ENCODE peak calls at places on chromosome 18, in six cellular contexts. H is prostate gland, Y is IMR-90, Z is transverse colon, K is cardiac fibroblast, C is choroid plexus epithelial cell. L is an unnamed sample.

GRCh38 chr18:43661570-43661969 is 384.3 kb upstream of the SYT4 start:
- DNase-seq in H (no peak), Y (peak), Z (no peak), K (peak), C (peak), L (no peak)

GRCh38 chr18:37537868-37538525 is 27.6 kb downstream of the CELF4 start:
- DNase-seq in H (peak), Y (peak), Z (peak), K (peak), C (peak), L (peak)

GRCh38 chr18:68215931-68216330 is 499.0 kb downstream of the TMX3 start:
- DNase-seq in H (no peak), Y (peak), Z (no peak), K (peak), C (peak), L (peak)

GRCh38 chr18:67618061-67618460 is 101.5 kb upstream of the DSEL start:
- DNase-seq in H (no peak), Y (no peak), Z (no peak), K (no peak), C (no peak), L (no peak)

GRCh38 chr18:49677762-49678398 is 116.0 kb downstream of the LIPG start:
- DNase-seq in H (no peak), Y (no peak), Z (peak), K (no peak), C (no peak), L (no peak)

GRCh38 chr18:73120626-73121025 is 252.8 kb upstream of the NETO1 start:
- DNase-seq in H (no peak), Y (no peak), Z (no peak), K (no peak), C (no peak), L (no peak)

GRCh38 chr18:13572721-13573120 is 153.6 kb downstream of the FAM210A start:
- DNase-seq in H (no peak), Y (no peak), Z (no peak), K (no peak), C (no peak), L (no peak)

GRCh38 chr18:55421612-55422381 is 166.2 kb downstream of the TCF4 start:
- DNase-seq in H (peak), Y (no peak), Z (no peak), K (peak), C (no peak), L (no peak)

GRCh38 chr18:46676162-46676830 is 19.3 kb upstream of the LOXHD1 start:
- DNase-seq in H (no peak), Y (no peak), Z (no peak), K (no peak), C (peak), L (no peak)

GRCh38 chr18:10010611-10011015 is 96.8 kb downstream of the VAPA start:
- DNase-seq in H (peak), Y (peak), Z (peak), K (peak), C (peak), L (peak)

GRCh38 chr18:62586781-62587487 is 64.1 kb downstream of the ZCCHC2 start:
- DNase-seq in H (no peak), Y (no peak), Z (no peak), K (no peak), C (no peak), L (no peak)

GRCh38 chr18:31741096-31741735 is 19.5 kb downstream of the SLC25A52 start:
- DNase-seq in H (peak), Y (peak), Z (peak), K (peak), C (peak), L (peak)

GRCh38 chr18:37282386-37283037 is 283.1 kb downstream of the CELF4 start:
- DNase-seq in H (no peak), Y (no peak), Z (no peak), K (no peak), C (no peak), L (no peak)

GRCh38 chr18:74550886-74551285 is 16.6 kb downstream of the CNDP1 start:
- DNase-seq in H (no peak), Y (no peak), Z (no peak), K (no peak), C (no peak), L (no peak)

GRCh38 chr18:68874361-68874760 is 76.5 kb downstream of the CCDC102B start:
- DNase-seq in H (no peak), Y (peak), Z (no peak), K (peak), C (peak), L (no peak)

GRCh38 chr18:79123948-79124347 is 54.8 kb downstream of the ATP9B start:
- DNase-seq in H (no peak), Y (peak), Z (no peak), K (no peak), C (no peak), L (no peak)

GRCh38 chr18:48060947-48061346 is 130.5 kb upstream of the SMAD2 start:
- DNase-seq in H (no peak), Y (no peak), Z (no peak), K (no peak), C (no peak), L (no peak)

GRCh38 chr18:44185981-44186380 is 494.7 kb upstream of the SETBP1 start:
- DNase-seq in H (no peak), Y (no peak), Z (no peak), K (no peak), C (peak), L (no peak)

DNA sequence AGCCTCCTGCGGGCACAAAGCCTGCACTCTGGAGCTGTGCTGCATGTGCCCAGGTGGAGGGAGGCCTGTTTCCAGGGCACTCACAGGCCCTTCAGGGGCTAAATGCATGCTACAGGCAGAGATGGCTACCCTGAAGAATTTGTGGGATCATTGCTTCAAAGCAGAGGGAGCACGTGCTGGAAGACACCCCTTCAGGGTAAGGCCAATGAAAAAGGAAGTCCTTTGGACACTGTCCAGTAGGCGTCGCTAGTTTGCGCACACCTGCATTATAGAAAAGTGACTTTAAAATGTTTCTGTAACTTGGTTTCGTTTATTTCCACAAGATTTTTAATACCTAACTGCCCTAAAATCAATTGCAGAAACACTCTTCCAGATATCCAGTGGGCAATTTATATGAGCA is 325.3 kb downstream of the ZNF516 start:
- DNase-seq in H (no peak), Y (no peak), Z (no peak), K (no peak), C (no peak), L (no peak)
- TF ChIP-seq CTCF in H (no peak), Y (no peak), Z (no peak), K (no peak), C (no peak), L (no peak)

GRCh38 chr18:58335223-58335622 is 291.2 kb downstream of the NEDD4L start:
- DNase-seq in H (no peak), Y (no peak), Z (no peak), K (no peak), C (no peak), L (no peak)

GRCh38 chr18:58337285-58337684 is 291.6 kb downstream of the ALPK2 start:
- DNase-seq in H (no peak), Y (no peak), Z (no peak), K (no peak), C (no peak), L (no peak)

GRCh38 chr18:58336605-58337004 is 292.3 kb downstream of the ALPK2 start:
- DNase-seq in H (no peak), Y (peak), Z (no peak), K (no peak), C (peak), L (no peak)

GRCh38 chr18:58334061-58334460 is 290.0 kb downstream of the NEDD4L start:
- DNase-seq in H (no peak), Y (no peak), Z (no peak), K (no peak), C (no peak), L (no peak)

GRCh38 chr18:58335821-58336220 is 291.8 kb downstream of the NEDD4L start:
- DNase-seq in H (no peak), Y (no peak), Z (no peak), K (no peak), C (no peak), L (no peak)
- TF ChIP-seq CTCF in H (no peak), Y (peak), Z (no peak), K (peak), C (peak), L (peak)

GRCh38 chr18:8883409-8883668 is 178.0 kb downstream of the MTCL1 start:
- DNase-seq in H (no peak), Y (no peak), Z (no peak), K (no peak), C (no peak), L (no peak)

GRCh38 chr18:8881103-8881502 is 175.7 kb downstream of the MTCL1 start:
- DNase-seq in H (no peak), Y (no peak), Z (no peak), K (no peak), C (no peak), L (no peak)

GRCh38 chr18:8876887-8877286 is 171.5 kb downstream of the MTCL1 start:
- DNase-seq in H (no peak), Y (no peak), Z (no peak), K (no peak), C (no peak), L (no peak)

DNA sequence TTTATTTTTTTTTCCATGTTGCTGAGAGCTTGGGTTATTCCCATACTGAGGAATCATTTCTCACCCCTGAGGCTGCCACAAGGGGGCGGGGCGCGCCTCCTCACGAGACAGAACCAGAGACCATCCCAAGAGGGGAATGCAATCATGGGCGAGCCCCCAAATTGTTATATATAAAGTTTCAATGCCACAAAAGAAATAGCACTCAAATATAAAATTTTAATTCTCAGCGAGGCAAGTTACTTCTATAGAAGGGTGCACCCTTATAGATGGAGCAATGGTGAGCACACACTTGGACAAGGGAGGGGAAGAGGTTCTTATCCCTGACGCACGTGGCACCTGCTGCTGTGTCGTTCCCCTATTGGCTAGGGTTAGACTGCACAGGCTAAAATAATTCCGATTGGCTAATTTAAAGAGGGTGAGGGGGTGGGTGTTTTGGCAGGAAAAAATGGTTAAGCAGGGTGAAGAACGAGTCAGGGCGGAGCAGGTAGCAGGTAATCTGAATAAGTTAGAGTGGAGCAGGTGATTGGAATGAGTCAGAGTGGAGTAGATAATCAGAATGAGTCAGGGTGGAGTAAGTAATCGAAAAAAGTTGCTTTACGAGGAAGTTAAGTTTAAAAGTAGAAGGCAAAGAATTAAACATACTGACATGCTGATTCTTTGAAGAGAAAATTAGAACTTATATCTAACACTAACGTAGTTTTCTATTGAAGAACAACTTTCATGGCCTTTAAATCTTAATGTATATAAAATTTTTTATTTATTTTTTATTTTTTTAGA is 177.5 kb downstream of the MTCL1 start:
- DNase-seq in H (no peak), Y (no peak), Z (no peak), K (no peak), C (no peak), L (no peak)
- TF ChIP-seq CTCF in H (no peak), Y (no peak), Z (no peak), K (peak), C (no peak), L (no peak)

DNA sequence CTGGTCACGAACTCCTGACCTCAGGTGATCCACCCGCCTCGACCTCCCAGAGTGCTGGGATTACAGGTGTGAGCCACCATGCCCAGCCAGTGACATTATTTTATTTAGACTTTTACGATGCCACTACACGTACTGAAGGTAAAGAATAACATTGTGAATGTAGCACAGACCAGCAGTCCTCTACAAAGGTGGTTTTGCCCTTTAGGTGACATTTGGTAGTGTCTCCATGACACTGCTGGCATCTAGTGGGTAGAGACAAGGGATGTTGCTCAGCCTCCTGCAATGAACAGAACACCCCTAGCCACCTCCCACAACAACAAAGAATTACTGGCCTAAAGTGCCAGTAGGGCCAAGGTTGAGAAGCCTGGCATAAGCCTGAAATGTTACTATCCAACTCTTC is 69.5 kb downstream of the MYOM1 start:
- DNase-seq in H (no peak), Y (no peak), Z (no peak), K (no peak), C (no peak), L (no peak)
- TF ChIP-seq CTCF in H (no peak), Y (no peak), Z (no peak), K (no peak), C (no peak), L (no peak)

DNA sequence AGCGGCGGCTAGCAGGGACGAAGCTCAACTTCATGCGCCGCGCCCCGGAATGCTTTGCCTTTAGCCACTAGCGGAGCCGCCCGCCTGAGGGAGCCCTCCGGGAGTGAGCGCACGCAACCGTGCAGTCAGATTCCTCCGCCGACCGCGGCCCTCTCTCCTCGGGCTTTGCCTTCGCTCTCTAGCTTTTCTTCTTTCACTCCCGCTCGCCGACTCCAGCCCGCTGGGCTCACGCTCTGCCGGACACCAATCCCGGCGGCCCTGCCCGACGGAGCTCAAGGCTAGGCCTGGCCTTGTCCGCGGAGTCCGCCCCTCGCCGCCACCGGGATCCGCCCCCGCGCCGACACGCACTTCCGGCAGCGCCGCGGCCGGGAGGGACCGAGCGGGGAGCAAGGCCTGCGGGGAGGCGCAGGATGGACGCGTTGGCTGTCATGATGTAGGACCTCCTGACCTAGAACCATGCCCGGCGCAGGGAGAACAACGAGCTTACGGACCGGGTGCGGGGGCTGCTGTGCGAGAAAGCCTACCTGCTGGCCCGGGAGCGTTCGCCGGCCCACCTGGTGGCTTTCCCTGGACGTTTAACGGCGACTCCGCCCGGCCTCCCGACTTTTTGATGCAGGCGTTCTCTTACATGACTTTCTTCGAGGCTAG is 40.8 kb upstream of the AKAIN1 start:
- DNase-seq in H (peak), Y (peak), Z (peak), K (peak), C (peak), L (peak)
- TF ChIP-seq CTCF in H (peak), Y (peak), Z (no peak), K (peak), C (peak), L (no peak)

DNA sequence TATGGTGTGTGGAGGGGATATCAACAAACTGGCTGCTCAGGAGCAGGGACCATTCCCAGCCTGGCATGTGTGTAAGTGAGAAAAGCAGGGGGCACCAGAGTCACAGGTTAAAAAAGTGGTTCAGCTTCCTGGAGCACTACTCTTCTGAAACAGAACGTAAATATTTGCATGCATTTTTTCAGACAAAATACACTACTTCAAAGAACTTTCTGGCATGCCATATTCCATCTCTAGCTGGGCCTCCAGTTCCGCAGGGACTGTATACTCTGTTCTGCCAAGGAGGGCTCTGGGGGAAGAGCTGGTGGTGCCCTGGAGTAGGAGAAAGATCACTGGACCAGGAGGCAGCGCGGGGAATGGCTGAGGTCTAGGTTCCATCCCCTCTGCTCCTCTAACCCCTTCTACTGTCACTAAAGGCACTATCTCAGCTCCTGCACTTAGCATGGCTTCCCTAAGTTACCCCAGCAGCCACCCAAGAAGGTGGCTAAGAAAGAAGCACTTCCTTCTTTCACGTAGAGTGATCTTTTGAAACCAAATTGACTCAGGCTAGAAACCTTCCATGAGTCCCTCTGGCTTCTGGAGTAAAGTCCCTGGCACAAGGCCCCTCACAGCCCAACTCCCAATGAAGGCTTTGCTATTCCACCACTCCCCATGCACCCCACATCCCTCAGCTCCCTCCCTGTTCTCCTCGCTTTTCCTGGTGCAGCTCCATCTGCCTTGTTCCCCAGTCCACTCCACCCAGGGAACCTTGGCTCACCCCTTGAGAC is 57.6 kb upstream of the CABLES1 start:
- DNase-seq in H (peak), Y (no peak), Z (no peak), K (peak), C (no peak), L (no peak)
- TF ChIP-seq CTCF in H (peak), Y (peak), Z (no peak), K (no peak), C (no peak), L (no peak)